ENCODE peak calls at places on chromosomes 1 and 21, in four cellular contexts. G is activated T-helper 1 cell treated with anti-CD3 and anti-CD28 coated beads, Interleukin-12 subunit alpha, Interleukin-12 subunit beta, Interleukin-2, Interleukin-4 antibody, amounts not matched to agents 30 ng/mL and 10 ng/mL and 1 ng/mL, durations not matched to agents 14 hours and 24 hours and 36 hours; Q is activated naive CD8-positive, alpha-beta T cell treated with anti-CD3 and anti-CD28 coated beads, Interleukin-2, amount 10 ng/mL, durations not matched to agents 7 days and 5 days; D is NCI-H460. E is an unnamed sample.

GRCh38 chr1:231385118-231385748 is 36.9 kb downstream of the EGLN1 start:
- DNase-seq in G (no peak), Q (no peak), D (no peak), E (no peak)

GRCh38 chr1:67555487-67556296 is 125.5 kb upstream of the SERBP1 start:
- DNase-seq in G (no peak), Q (no peak), D (no peak), E (no peak)

GRCh38 chr1:242449211-242449610 is 75.3 kb downstream of the PLD5 start:
- DNase-seq in G (no peak), Q (no peak), D (no peak), E (no peak)

GRCh38 chr1:10767282-10767681 is 29.2 kb downstream of the CASZ1 start:
- DNase-seq in G (no peak), Q (no peak), D (no peak), E (no peak)

GRCh38 chr1:43819354-43819753 is 112.0 kb downstream of the ST3GAL3 start:
- DNase-seq in G (no peak), Q (no peak), D (no peak), E (no peak)

GRCh38 chr1:206570529-206570928 is 41.7 kb downstream of the EIF2D start:
- DNase-seq in G (no peak), Q (no peak), D (no peak), E (no peak)

GRCh38 chr1:156591432-156592157 is at the start of gene NAXE:
- DNase-seq in G (peak; percentile 68), Q (peak; percentile 84), D (peak; percentile 71), E (peak; percentile 63)

GRCh38 chr1:150813028-150813707 is 5.1 kb upstream of the CTSK start:
- DNase-seq in G (no peak), Q (no peak), D (peak; percentile 71), E (no peak)

GRCh38 chr1:200660719-200661118 is 9.0 kb downstream of the DDX59 start:
- DNase-seq in G (no peak), Q (no peak), D (no peak), E (no peak)

GRCh38 chr1:1082239-1083180 is 8.4 kb upstream of the RNF223 start:
- DNase-seq in G (no peak), Q (peak; percentile 34), D (no peak), E (no peak)

GRCh38 chr1:98327151-98327918 is 334.2 kb upstream of the SNX7 start:
- DNase-seq in G (no peak), Q (no peak), D (no peak), E (no peak)

GRCh38 chr1:179151908-179152682 is 70.2 kb downstream of the TOR3A start:
- DNase-seq in G (no peak), Q (no peak), D (no peak), E (no peak)

GRCh38 chr1:2194319-2194897 is at the start of gene FAAP20:
- DNase-seq in G (no peak), Q (no peak), D (no peak), E (no peak)

GRCh38 chr1:2052096-2052569 is 1.9 kb downstream of the PRKCZ start:
- DNase-seq in G (no peak), Q (no peak), D (no peak), E (no peak)

GRCh38 chr1:60559371-60559770 is 485.8 kb upstream of the C1orf87 start:
- DNase-seq in G (no peak), Q (no peak), D (no peak), E (no peak)

GRCh38 chr1:209422281-209422680 is 161.2 kb upstream of the CAMK1G start:
- DNase-seq in G (no peak), Q (no peak), D (no peak), E (no peak)

GRCh38 chr1:202275061-202275770 is 66.5 kb downstream of the UBE2T start:
- DNase-seq in G (no peak), Q (no peak), D (no peak), E (no peak)

GRCh38 chr1:82317671-82318070 is 516.9 kb downstream of the ADGRL2 start:
- DNase-seq in G (no peak), Q (no peak), D (no peak), E (no peak)

GRCh38 chr1:202623075-202623474 is 87.2 kb downstream of the SYT2 start:
- DNase-seq in G (no peak), Q (peak; percentile 15), D (peak; percentile 62), E (no peak)

GRCh38 chr1:167003711-167004110 is 14.6 kb downstream of the MAEL start:
- DNase-seq in G (no peak), Q (no peak), D (no peak), E (no peak)

GRCh38 chr1:153687346-153687745 is 8.9 kb downstream of the NPR1 start:
- DNase-seq in G (no peak), Q (no peak), D (no peak), E (no peak)

GRCh38 chr21:39712976-39713375 is 32.0 kb upstream of the IGSF5 start:
- DNase-seq in G (no peak), Q (no peak), D (no peak), E (no peak)

GRCh38 chr1:9078035-9078948 is 8.9 kb upstream of the SLC2A5 start:
- DNase-seq in G (no peak), Q (no peak), D (no peak), E (no peak)

GRCh38 chr1:79044974-79045650 is 38.6 kb upstream of the ADGRL4 start:
- DNase-seq in G (no peak), Q (no peak), D (peak; percentile 80), E (no peak)

GRCh38 chr1:55195523-55196233 is 19.5 kb downstream of the USP24 start:
- DNase-seq in G (no peak), Q (no peak), D (no peak), E (no peak)

GRCh38 chr1:93690921-93691789 is 9.5 kb upstream of the BCAR3 start:
- DNase-seq in G (no peak), Q (no peak), D (no peak), E (no peak)

GRCh38 chr1:229344937-229345684 is 2.3 kb upstream of the CCSAP start:
- DNase-seq in G (no peak), Q (no peak), D (no peak), E (no peak)

GRCh38 chr1:225973158-225973557 is 26.0 kb downstream of the SDE2 start:
- DNase-seq in G (no peak), Q (no peak), D (no peak), E (no peak)

GRCh38 chr1:228979325-228979699 is 244.0 kb downstream of the RHOU start:
- DNase-seq in G (no peak), Q (no peak), D (no peak), E (no peak)

GRCh38 chr1:94727846-94728715 is 92.1 kb upstream of the SLC44A3 start:
- DNase-seq in G (no peak), Q (no peak), D (peak; percentile 1), E (no peak)

GRCh38 chr1:168708698-168709406 is 20.2 kb downstream of the DPT start:
- DNase-seq in G (no peak), Q (no peak), D (no peak), E (no peak)

GRCh38 chr1:41743361-41743760 is 175.4 kb downstream of the HIVEP3 start:
- DNase-seq in G (no peak), Q (no peak), D (no peak), E (no peak)

GRCh38 chr21:34745557-34746255 is 76.9 kb downstream of the CLIC6 start:
- DNase-seq in G (peak; percentile 46), Q (peak; percentile 44), D (peak; percentile 73), E (peak; percentile 69)